ENCODE peak calls at places on chromosome 13, in six cellular contexts. Z is HL-60; O is activated T-cell treated with anti-CD3 and anti-CD28 coated beads, Interleukin-2, amount 50 U/mL, for 72 hours; M is effector CD4-positive, alpha-beta T cell; V is KBM-7; A is stimulated activated CD4-positive, alpha-beta T cell treated with anti-CD3 and anti-CD28 coated beads, Interleukin-12 subunit alpha, Interleukin-12 subunit beta, amount 100 ng/mL, for 4 hours. F is an unnamed sample.

GRCh38 chr13:28031929-28032328 is 43.4 kb upstream of the URAD start:
- DNase-seq in O (no peak), A (no peak), V (no peak), Z (peak), M (no peak), F (no peak)

GRCh38 chr13:24007979-24008620 is 110.8 kb upstream of the C1QTNF9B start:
- DNase-seq in O (no peak), Z (no peak), M (no peak), A (no peak), V (no peak), F (no peak)

GRCh38 chr13:40205771-40206240 is 460.6 kb downstream of the FOXO1 start:
- DNase-seq in A (no peak), V (no peak), O (peak), M (no peak), Z (no peak), F (no peak)

GRCh38 chr13:52644108-52644507 is 1.9 kb downstream of the HNRNPA1L2 start:
- DNase-seq in V (no peak), Z (no peak), O (no peak), M (no peak), A (no peak), F (no peak)

GRCh38 chr13:106498571-106498970 is 36.9 kb downstream of the EFNB2 start:
- DNase-seq in O (no peak), M (no peak), Z (peak), V (no peak), A (no peak), F (no peak)

GRCh38 chr13:102402292-102402691 is 444 bp upstream of the FGF14 start:
- DNase-seq in A (peak), M (peak), O (peak), V (no peak), Z (no peak), F (peak)

GRCh38 chr13:20438801-20439200 is 86.9 kb downstream of the CRYL1 start:
- DNase-seq in Z (no peak), V (no peak), O (no peak), A (no peak), M (no peak), F (no peak)

GRCh38 chr13:23159587-23160240 is 21.1 kb upstream of the SGCG start:
- DNase-seq in A (no peak), V (no peak), O (no peak), Z (no peak), M (no peak), F (peak)

GRCh38 chr13:114203536-114203935 is 24.5 kb downstream of the CFAP97D2 start:
- DNase-seq in Z (peak), M (no peak), O (no peak), V (peak), A (peak), F (no peak)

GRCh38 chr13:81395368-81395767 is 1054.4 kb upstream of the SPRY2 start:
- DNase-seq in Z (no peak), V (no peak), M (no peak), A (no peak), O (no peak), F (peak)

GRCh38 chr13:46575321-46575721 is 22.4 kb downstream of the LRCH1 start:
- DNase-seq in O (peak), Z (no peak), A (no peak), M (no peak), V (no peak), F (no peak)

GRCh38 chr13:92535222-92536006 is 691.2 kb upstream of the GPC6 start:
- DNase-seq in M (no peak), O (no peak), Z (no peak), A (no peak), V (no peak), F (no peak)

GRCh38 chr13:106905380-106906259 is 337.7 kb upstream of the ARGLU1 start:
- DNase-seq in Z (no peak), A (no peak), O (no peak), V (no peak), M (no peak), F (no peak)

GRCh38 chr13:52162279-52163101 is 3.1 kb upstream of the NEK3 start:
- DNase-seq in A (no peak), V (peak), M (no peak), O (no peak), Z (no peak), F (no peak)

GRCh38 chr13:85536706-85537105 is 262.5 kb downstream of the SLITRK6 start:
- DNase-seq in V (no peak), Z (no peak), M (no peak), O (no peak), A (no peak), F (no peak)

F was measured in neural crest cell.